ENCODE peak calls at places on chromosomes 7 and 10, in nine cellular contexts. D is CD8-positive, alpha-beta memory T cell; L is myocyte; T is activated naive CD4-positive, alpha-beta T cell treated with anti-CD3 and anti-CD28 coated beads, Interleukin-2, amount 50 U/mL, for 16 hours; I is type B pancreatic cell; U is stimulated activated CD8-positive, alpha-beta memory T cell treated with anti-CD3 and anti-CD28 coated beads, Interleukin-15, amount 100 ng/mL, for 24 hours; F is mucosa of gallbladder; O is iPS-NIHi11; E is NCI-H748 treated with DMSO at 0.1 percent for 48 hours. G is an unnamed sample.

GRCh38 chr10:44417761-44418160 is 32.9 kb upstream of the CXCL12 start:
- DNase-seq in O (no peak), E (no peak), F (no peak), T (no peak), U (no peak), D (no peak), I (no peak), L (no peak), G (no peak)

GRCh38 chr7:31077484-31078362 is 25.6 kb downstream of the ADCYAP1R1 start:
- DNase-seq in I (no peak), E (no peak), F (no peak), O (no peak), L (no peak), U (no peak), T (no peak), D (no peak), G (no peak)

GRCh38 chr10:62643612-62644587 is 160.6 kb upstream of the ADO start:
- DNase-seq in D (no peak), L (no peak), O (no peak), I (no peak), F (no peak), E (no peak), T (no peak), U (no peak), G (no peak)

GRCh38 chr7:36057375-36057774 is 95.7 kb upstream of the EEPD1 start:
- DNase-seq in I (no peak), O (no peak), T (no peak), U (no peak), D (no peak), F (no peak), L (no peak), E (no peak), G (no peak)

GRCh38 chr7:49775065-49775948 is 1.9 kb downstream of the VWC2 start:
- DNase-seq in O (peak), F (no peak), I (no peak), U (no peak), D (no peak), E (no peak), T (no peak), L (no peak), G (no peak)

GRCh38 chr7:157991351-157991750 is 596.3 kb downstream of the PTPRN2 start:
- DNase-seq in U (no peak), D (no peak), L (no peak), E (no peak), O (no peak), T (no peak), I (no peak), F (no peak), G (no peak)

GRCh38 chr7:47046949-47047348 is 535.0 kb downstream of the TNS3 start:
- DNase-seq in U (no peak), L (no peak), D (no peak), T (no peak), F (no peak), I (no peak), E (no peak), O (peak), G (no peak)

GRCh38 chr10:3781458-3782098 is 3.4 kb downstream of the KLF6 start:
- DNase-seq in E (no peak), T (peak), F (peak), O (no peak), D (peak), U (no peak), L (peak), I (no peak), G (no peak)

GRCh38 chr7:31521336-31522010 is 7.6 kb downstream of the ITPRID1 start:
- DNase-seq in T (no peak), D (no peak), L (no peak), F (no peak), I (no peak), O (no peak), E (no peak), U (no peak), G (no peak)

GRCh38 chr10:119233821-119234220 is 26.4 kb downstream of the GRK5 start:
- DNase-seq in U (no peak), O (no peak), L (peak), I (no peak), E (peak), T (no peak), F (no peak), D (no peak), G (no peak)

GRCh38 chr10:106378251-106378650 is 786.3 kb downstream of the SORCS1 start:
- DNase-seq in O (no peak), D (no peak), T (no peak), L (no peak), F (no peak), U (no peak), I (no peak), E (no peak), G (no peak)

GRCh38 chr7:98994046-98994944 is 116.0 kb downstream of the TRRAP start:
- DNase-seq in O (no peak), U (no peak), D (no peak), F (no peak), I (no peak), L (no peak), T (no peak), E (no peak), G (no peak)

GRCh38 chr7:140033779-140034363 is 28.9 kb downstream of the PARP12 start:
- DNase-seq in E (no peak), L (no peak), D (no peak), I (no peak), O (no peak), F (no peak), U (no peak), T (no peak), G (no peak)

GRCh38 chr7:127652333-127653248 is 597 bp downstream of the SND1 start:
- DNase-seq in E (no peak), U (no peak), L (peak), F (no peak), D (no peak), I (peak), T (no peak), O (no peak), G (no peak)

GRCh38 chr7:64098-64521 is 128.3 kb upstream of the FAM20C start:
- DNase-seq in D (no peak), O (peak), U (no peak), F (peak), T (no peak), I (no peak), L (peak), E (no peak), G (peak)

GRCh38 chr10:113958631-113959382 is 84.9 kb upstream of the ADRB1 start:
- DNase-seq in I (no peak), L (peak), O (peak), F (peak), E (no peak), T (no peak), D (no peak), U (no peak), G (no peak)